ENCODE peak calls at places on chromosomes 4 and X, in four cellular contexts. One of them, this sample, is unnamed.
A peak's percentile ranks its signal among the peaks of the same experiment; 100 is the strongest.

GRCh38 chr4:187972135-187972534 is 23.4 kb upstream of the ZFP42 start:
- DNase-seq in stomach: no peak
- DNase-seq in uterus: no peak
- DNase-seq in gastrocnemius medialis: no peak
- DNase-seq in this sample: no peak

GRCh38 chr4:141635726-141636076 is 682 bp upstream of the IL15 start:
- DNase-seq in stomach: no peak
- DNase-seq in uterus: no peak
- DNase-seq in gastrocnemius medialis: no peak
- DNase-seq in this sample: no peak

GRCh38 chr4:113461281-113461680 is 300.3 kb downstream of the CAMK2D start:
- DNase-seq in stomach: no peak
- DNase-seq in uterus: no peak
- DNase-seq in gastrocnemius medialis: no peak
- DNase-seq in this sample: no peak

GRCh38 chr4:31467781-31468180 is 747.6 kb downstream of the PCDH7 start:
- DNase-seq in stomach: no peak
- DNase-seq in uterus: no peak
- DNase-seq in gastrocnemius medialis: no peak
- DNase-seq in this sample: no peak

GRCh38 chr4:42172921-42173320 is 20.5 kb upstream of the BEND4 start:
- DNase-seq in stomach: no peak
- DNase-seq in uterus: no peak
- DNase-seq in gastrocnemius medialis: no peak
- DNase-seq in this sample: no peak

GRCh38 chr4:72567821-72568620 is 1.0 kb downstream of the ADAMTS3 start:
- DNase-seq in stomach: peak; percentile 40
- DNase-seq in uterus: peak; percentile 82
- DNase-seq in gastrocnemius medialis: peak; percentile 21
- DNase-seq in this sample: peak; percentile 51

GRCh38 chrX:6002056-6002455 is 226.6 kb downstream of the NLGN4X start:
- DNase-seq in stomach: no peak
- DNase-seq in uterus: no peak
- DNase-seq in gastrocnemius medialis: no peak
- DNase-seq in this sample: no peak

GRCh38 chrX:103913356-103914020 is 48.9 kb upstream of the TMSB15B start:
- DNase-seq in stomach: no peak
- DNase-seq in uterus: no peak
- DNase-seq in gastrocnemius medialis: no peak
- DNase-seq in this sample: no peak

GRCh38 chr4:37760840-37761239 is 65.6 kb upstream of the PGM2 start:
- DNase-seq in stomach: no peak
- DNase-seq in uterus: peak; percentile 46
- DNase-seq in gastrocnemius medialis: no peak
- DNase-seq in this sample: no peak

GRCh38 chr4:88533088-88533790 is 9.7 kb upstream of the PYURF start:
- DNase-seq in stomach: no peak
- DNase-seq in uterus: no peak
- DNase-seq in gastrocnemius medialis: no peak
- DNase-seq in this sample: no peak

GRCh38 chr4:61553562-61554125 is 353.5 kb downstream of the ADGRL3 start:
- DNase-seq in stomach: no peak
- DNase-seq in uterus: no peak
- DNase-seq in gastrocnemius medialis: no peak
- DNase-seq in this sample: no peak

GRCh38 chr4:3462790-3463415 is at the start of gene DOK7:
- DNase-seq in stomach: peak; percentile 69
- DNase-seq in uterus: no peak
- DNase-seq in gastrocnemius medialis: peak; percentile 85
- DNase-seq in this sample: no peak

GRCh38 chr4:2041234-2042130 is 17.6 kb upstream of the NAT8L start:
- DNase-seq in stomach: peak; percentile 80
- DNase-seq in uterus: peak; percentile 41
- DNase-seq in gastrocnemius medialis: peak; percentile 43
- DNase-seq in this sample: peak; percentile 77

GRCh38 chr4:2040391-2041233 is 18.5 kb upstream of the NAT8L start:
- DNase-seq in stomach: no peak
- DNase-seq in uterus: no peak
- DNase-seq in gastrocnemius medialis: no peak
- DNase-seq in this sample: peak; percentile 42

GRCh38 chr4:2036327-2036726 is 22.8 kb upstream of the NAT8L start:
- DNase-seq in stomach: no peak
- DNase-seq in uterus: no peak
- DNase-seq in gastrocnemius medialis: no peak
- DNase-seq in this sample: no peak

GRCh38 chr4:2042207-2042946 is 16.8 kb upstream of the NAT8L start:
- DNase-seq in stomach: peak; percentile 49
- DNase-seq in uterus: no peak
- DNase-seq in gastrocnemius medialis: no peak
- DNase-seq in this sample: peak; percentile 58

GRCh38 chr4:2036866-2037265 is 22.3 kb upstream of the NAT8L start:
- DNase-seq in stomach: no peak
- DNase-seq in uterus: no peak
- DNase-seq in gastrocnemius medialis: no peak
- DNase-seq in this sample: peak; percentile 73
- TF ChIP-seq POLR2A in stomach: no peak
- TF ChIP-seq POLR2A in uterus: no peak
- TF ChIP-seq POLR2A in gastrocnemius medialis: no peak
- TF ChIP-seq POLR2A in this sample: peak; percentile 17

GRCh38 chr4:8393593-8394038 is 46.9 kb downstream of the ACOX3 start:
- DNase-seq in stomach: no peak
- DNase-seq in uterus: peak; percentile 82
- DNase-seq in gastrocnemius medialis: peak; percentile 86
- DNase-seq in this sample: no peak
- TF ChIP-seq CTCF in stomach: no peak
- TF ChIP-seq CTCF in uterus: peak; percentile 13
- TF ChIP-seq CTCF in gastrocnemius medialis: no peak
- TF ChIP-seq CTCF in this sample: no peak

DNA sequence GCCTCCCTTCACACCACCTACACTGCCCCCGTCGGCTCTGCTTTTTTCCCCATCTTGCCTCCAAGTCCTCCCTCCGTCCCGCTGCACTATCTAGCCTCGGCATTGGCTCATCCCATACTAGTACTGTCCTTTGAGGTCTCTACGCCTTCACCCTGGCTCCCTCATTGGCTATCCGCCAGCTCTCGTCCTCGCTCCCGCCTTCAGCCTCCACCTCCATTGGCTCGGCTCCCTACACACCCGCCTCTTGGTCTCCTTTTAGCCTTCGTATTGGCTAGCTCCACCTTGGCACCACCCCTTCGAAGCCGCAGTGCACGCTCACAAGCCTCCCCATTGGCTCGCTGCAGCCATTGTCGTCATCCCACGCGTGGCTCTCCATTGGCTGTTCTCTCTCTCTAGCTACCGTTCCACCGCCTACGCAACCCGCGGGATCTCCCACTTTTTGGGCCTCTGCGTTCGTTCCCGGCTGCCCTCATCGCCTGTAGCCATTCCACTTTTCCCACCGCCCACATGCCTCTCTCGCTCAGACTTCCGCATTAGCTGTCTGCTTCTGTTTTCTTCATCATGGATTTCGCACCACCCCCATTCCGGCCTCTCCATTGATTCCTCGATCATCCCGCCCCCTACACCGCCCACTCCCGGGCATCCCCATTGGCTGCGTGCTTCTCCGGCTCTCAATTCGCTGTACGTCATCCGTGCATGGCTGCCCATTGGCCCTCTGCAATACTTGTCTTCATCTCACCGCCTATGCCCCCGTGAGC is 404 bp upstream of the PPP1R3F start:
- DNase-seq in stomach: peak; percentile 96
- DNase-seq in uterus: peak; percentile 95
- DNase-seq in gastrocnemius medialis: peak; percentile 98
- DNase-seq in this sample: peak; percentile 93
- TF ChIP-seq POLR2A in stomach: peak; percentile 81
- TF ChIP-seq POLR2A in uterus: peak; percentile 58
- TF ChIP-seq POLR2A in gastrocnemius medialis: no peak
- TF ChIP-seq POLR2A in this sample: no peak

DNA sequence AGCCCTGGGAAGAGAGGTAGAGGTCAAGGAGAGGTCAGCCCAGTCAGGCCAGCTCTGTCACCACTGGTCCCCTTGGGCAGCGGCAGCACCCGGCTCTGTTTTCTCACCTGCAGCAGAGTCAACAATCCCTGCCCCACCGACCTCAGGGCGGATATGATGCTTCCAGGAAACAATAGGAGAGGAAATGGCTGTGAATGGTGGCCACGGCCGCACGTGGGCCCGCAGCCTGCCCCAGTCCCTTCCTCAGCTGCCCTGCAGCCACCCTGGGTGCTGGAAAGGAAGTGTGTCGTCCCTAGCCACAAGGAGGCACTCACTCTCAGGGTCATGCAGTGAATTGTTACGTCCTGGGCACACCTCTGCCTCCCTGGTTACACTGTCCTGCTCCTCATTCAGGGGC is 92.5 kb upstream of the ENPP6 start:
- DNase-seq in stomach: no peak
- DNase-seq in uterus: no peak
- DNase-seq in gastrocnemius medialis: peak; percentile 27
- DNase-seq in this sample: peak; percentile 55
- TF ChIP-seq CTCF in stomach: no peak
- TF ChIP-seq CTCF in uterus: no peak
- TF ChIP-seq CTCF in gastrocnemius medialis: peak; percentile 27
- TF ChIP-seq CTCF in this sample: peak; percentile 69

DNA sequence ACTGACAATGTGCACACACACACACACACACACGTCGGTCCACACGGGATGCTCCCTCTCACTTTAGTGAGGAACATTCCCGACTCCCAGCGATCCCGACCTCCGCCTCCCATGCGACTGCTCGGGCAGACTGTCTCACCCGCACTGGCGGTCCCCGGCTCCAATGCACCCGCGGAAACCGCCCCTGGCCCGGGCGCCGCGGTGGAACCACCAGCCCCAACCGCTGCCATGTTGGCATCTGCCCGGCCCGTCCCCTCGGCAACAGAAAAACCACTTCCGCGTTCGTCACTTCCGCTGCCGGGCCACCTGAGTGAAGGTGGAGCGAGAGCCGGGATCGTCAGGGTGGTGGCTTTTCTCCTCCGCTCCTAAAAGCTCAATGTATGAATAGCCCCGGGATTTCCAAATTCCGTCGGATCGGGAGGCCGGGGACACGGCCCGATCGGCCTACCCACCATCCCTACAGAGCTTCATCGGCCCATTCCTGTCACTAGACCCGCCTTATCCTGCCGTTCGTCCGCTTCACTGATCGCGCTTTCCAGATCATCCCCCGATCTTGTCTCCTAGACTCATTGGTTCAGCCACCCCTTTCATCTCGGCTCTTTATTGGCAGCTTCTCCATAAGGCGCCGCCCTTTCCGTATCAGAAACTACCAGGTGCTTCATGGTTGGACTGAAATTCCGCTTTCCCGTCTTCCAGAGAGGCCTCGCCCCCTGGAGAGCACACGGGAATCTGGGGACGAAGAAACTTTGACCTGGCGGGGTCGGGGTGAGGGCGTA is at the start of gene SLC35A2:
- DNase-seq in stomach: peak; percentile 88
- DNase-seq in uterus: peak; percentile 74
- DNase-seq in gastrocnemius medialis: peak; percentile 66
- DNase-seq in this sample: peak; percentile 93
- TF ChIP-seq POLR2A in stomach: peak; percentile 11
- TF ChIP-seq POLR2A in uterus: peak; percentile 33
- TF ChIP-seq POLR2A in gastrocnemius medialis: peak; percentile 71
- TF ChIP-seq POLR2A in this sample: peak; percentile 59

DNA sequence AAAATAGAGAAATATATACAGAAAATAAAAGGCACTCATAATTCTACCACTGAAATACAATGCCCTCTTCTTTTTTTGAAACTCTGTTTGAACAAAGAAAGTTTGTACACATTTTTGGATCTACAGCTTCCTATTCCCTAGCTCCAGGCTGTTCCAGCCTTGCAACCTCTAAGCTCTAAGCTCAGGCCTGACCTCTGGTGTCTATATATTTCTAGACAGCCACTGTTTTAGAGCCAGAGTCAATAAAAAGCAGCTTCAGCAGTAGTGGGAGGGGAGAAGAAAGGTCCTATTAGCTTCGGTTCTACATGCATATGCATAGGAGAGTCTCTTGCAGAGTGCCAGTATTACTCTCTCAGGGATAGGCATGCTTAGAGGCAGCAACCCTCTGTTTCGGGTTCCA is 39.7 kb downstream of the CLDN2 start:
- DNase-seq in stomach: no peak
- DNase-seq in uterus: no peak
- DNase-seq in gastrocnemius medialis: no peak
- DNase-seq in this sample: no peak
- TF ChIP-seq CTCF in stomach: no peak
- TF ChIP-seq CTCF in uterus: no peak
- TF ChIP-seq CTCF in gastrocnemius medialis: no peak
- TF ChIP-seq CTCF in this sample: peak; percentile 51

This sample was measured in Peyer's patch.